ENCODE peak calls at places on chromosomes 6 and 20, in four cellular contexts. M, H, P and I are unnamed samples.

GRCh38 chr6:36487698-36488097 is 44.9 kb downstream of the KCTD20 start:
- DNase-seq in H (no peak), P (no peak), M (no peak), I (no peak)

GRCh38 chr6:107653183-107653580 is 163.3 kb downstream of the SOBP start:
- DNase-seq in M (no peak), P (no peak), H (no peak), I (no peak)

GRCh38 chr20:52682271-52682670 is 289.9 kb upstream of the TSHZ2 start:
- DNase-seq in M (no peak), H (no peak), P (no peak), I (no peak)

GRCh38 chr6:113858067-113858604 is 991 bp downstream of the MARCKS start:
- DNase-seq in M (no peak), H (peak; percentile 60), P (no peak), I (no peak)

GRCh38 chr20:32898721-32899120 is 40.0 kb downstream of the EFCAB8 start:
- DNase-seq in M (no peak), H (no peak), P (no peak), I (no peak)

GRCh38 chr6:21219241-21219640 is 374.3 kb upstream of the SOX4 start:
- DNase-seq in P (no peak), H (no peak), M (no peak), I (no peak)

GRCh38 chr6:39929733-39930461 is 4.4 kb downstream of the MOCS1 start:
- DNase-seq in H (no peak), M (peak; percentile 26), P (no peak), I (no peak)

GRCh38 chr20:41173161-41173721 is 35.9 kb downstream of the PLCG1 start:
- DNase-seq in P (no peak), M (peak; percentile 62), H (peak; percentile 93), I (peak; percentile 57)

GRCh38 chr6:50410577-50410976 is 302.7 kb upstream of the TFAP2D start:
- DNase-seq in M (no peak), P (no peak), H (no peak), I (peak; percentile 39)

GRCh38 chr20:47493175-47493953 is 8.3 kb upstream of the NCOA3 start:
- DNase-seq in H (no peak), M (peak; percentile 93), P (no peak), I (no peak)

GRCh38 chr6:4965506-4966389 is 38.1 kb downstream of the RPP40 start:
- DNase-seq in P (no peak), M (no peak), H (no peak), I (no peak)

GRCh38 chr6:160073272-160073671 is 48.3 kb upstream of the SLC22A1 start:
- DNase-seq in M (no peak), H (no peak), P (no peak), I (no peak)

GRCh38 chr6:139028242-139028657 is 295 bp upstream of the ABRACL start:
- DNase-seq in H (no peak), P (no peak), M (no peak), I (peak; percentile 49)

GRCh38 chr20:35523298-35523888 is 6.1 kb downstream of the C20orf173 start:
- DNase-seq in P (no peak), H (peak; percentile 84), M (peak; percentile 47), I (no peak)

GRCh38 chr6:32947552-32948465 is 5.1 kb downstream of the HLA-DMA start:
- DNase-seq in M (peak; percentile 58), H (peak; percentile 63), P (peak; percentile 56), I (no peak)

GRCh38 chr6:52929321-52930164 is 20.0 kb upstream of the GSTA3 start:
- DNase-seq in M (peak; percentile 43), H (no peak), P (no peak), I (no peak)

GRCh38 chr20:51553897-51554504 is 11.5 kb upstream of the NFATC2 start:
- DNase-seq in M (no peak), P (no peak), H (no peak), I (no peak)

GRCh38 chr6:141562801-141563763 is 569.6 kb upstream of the GJE1 start:
- DNase-seq in H (no peak), P (peak; percentile 53), M (peak; percentile 74), I (peak; percentile 60)

GRCh38 chr6:73391735-73392134 is 2.9 kb upstream of the DDX43 start:
- DNase-seq in P (no peak), M (no peak), H (no peak), I (no peak)

GRCh38 chr6:141158740-141159139 is 974.0 kb upstream of the GJE1 start:
- DNase-seq in H (no peak), M (no peak), P (no peak), I (no peak)

GRCh38 chr20:44901972-44902371 is 7.9 kb upstream of the PABPC1L start:
- DNase-seq in P (no peak), H (no peak), M (no peak), I (no peak)

GRCh38 chr6:34506718-34507117 is 40.8 kb downstream of the PACSIN1 start:
- DNase-seq in H (peak; percentile 43), P (no peak), M (no peak), I (no peak)
- TF ChIP-seq YY1 in H (no peak), P (no peak), M (no peak), I (no peak)

GRCh38 chr6:115539531-115539930 is 521.2 kb downstream of the FRK start:
- DNase-seq in P (no peak), H (no peak), M (no peak), I (no peak)
- TF ChIP-seq SUZ12 in P (no peak), H (no peak), M (no peak), I (no peak)

GRCh38 chr20:63900373-63900772 is 5.4 kb downstream of the DNAJC5 start:
- DNase-seq in M (no peak), H (no peak), P (no peak), I (no peak)
- H3K9ac ChIP-seq in M (no peak overlapping the region), H (no peak overlapping the region), P (no peak overlapping the region), I (no peak overlapping the region)

GRCh38 chr6:80132942-80133517 is 26.6 kb downstream of the BCKDHB start:
- DNase-seq in M (peak; percentile 27), H (peak; percentile 48), P (no peak), I (peak; percentile 40)
- TF ChIP-seq YY1 in M (no peak), H (no peak), P (no peak), I (no peak)